ENCODE peak calls at places on chromosomes 1 and 21, in four cellular contexts. One of them, this sample, is unnamed.

GRCh38 chr1:175742790-175743459 is 470 bp downstream of the TNR start:
- DNase-seq in fibroblast of lung: peak
- DNase-seq in ovary: no peak
- DNase-seq in IMR-90: peak
- DNase-seq in this sample: no peak

GRCh38 chr1:204335533-204335932 is 24.2 kb downstream of the PLEKHA6 start:
- DNase-seq in fibroblast of lung: no peak
- DNase-seq in ovary: no peak
- DNase-seq in IMR-90: no peak
- DNase-seq in this sample: no peak

GRCh38 chr1:223642155-223642689 is 23.3 kb downstream of the CAPN8 start:
- DNase-seq in fibroblast of lung: no peak
- DNase-seq in ovary: no peak
- DNase-seq in IMR-90: no peak
- DNase-seq in this sample: no peak

GRCh38 chr1:218164111-218164929 is 120.8 kb upstream of the RRP15 start:
- DNase-seq in fibroblast of lung: peak
- DNase-seq in ovary: peak
- DNase-seq in IMR-90: peak
- DNase-seq in this sample: peak

GRCh38 chr21:41466024-41466820 is 40.2 kb downstream of the MX1 start:
- DNase-seq in fibroblast of lung: peak
- DNase-seq in ovary: no peak
- DNase-seq in IMR-90: no peak
- DNase-seq in this sample: no peak

GRCh38 chr1:55196433-55197035 is 18.6 kb downstream of the USP24 start:
- DNase-seq in fibroblast of lung: peak
- DNase-seq in ovary: no peak
- DNase-seq in IMR-90: no peak
- DNase-seq in this sample: no peak

GRCh38 chr1:7549277-7549676 is 221.8 kb upstream of the VAMP3 start:
- DNase-seq in fibroblast of lung: peak
- DNase-seq in ovary: no peak
- DNase-seq in IMR-90: peak
- DNase-seq in this sample: peak

GRCh38 chr21:33546076-33546475 is 3.2 kb downstream of the SON start:
- DNase-seq in fibroblast of lung: no peak
- DNase-seq in ovary: no peak
- DNase-seq in IMR-90: no peak
- DNase-seq in this sample: no peak

GRCh38 chr1:111202707-111203623 is 2.5 kb upstream of the DENND2D start:
- DNase-seq in fibroblast of lung: no peak
- DNase-seq in ovary: no peak
- DNase-seq in IMR-90: no peak
- DNase-seq in this sample: no peak

GRCh38 chr1:56125316-56125715 is 454.0 kb downstream of the PLPP3 start:
- DNase-seq in fibroblast of lung: no peak
- DNase-seq in ovary: no peak
- DNase-seq in IMR-90: no peak
- DNase-seq in this sample: no peak

GRCh38 chr21:25298512-25299491 is 308.5 kb downstream of the MRPL39 start:
- DNase-seq in fibroblast of lung: peak
- DNase-seq in ovary: no peak
- DNase-seq in IMR-90: no peak
- DNase-seq in this sample: no peak

GRCh38 chr1:109490934-109491302 is 3.0 kb upstream of the CYB561D1 start:
- DNase-seq in fibroblast of lung: no peak
- DNase-seq in ovary: no peak
- DNase-seq in IMR-90: no peak
- DNase-seq in this sample: no peak

GRCh38 chr1:103516693-103517092 is 8.8 kb upstream of the RNPC3 start:
- DNase-seq in fibroblast of lung: peak
- DNase-seq in ovary: no peak
- DNase-seq in IMR-90: peak
- DNase-seq in this sample: peak

GRCh38 chr1:54816130-54816529 is 15.0 kb upstream of the TTC22 start:
- DNase-seq in fibroblast of lung: no peak
- DNase-seq in ovary: no peak
- DNase-seq in IMR-90: no peak
- DNase-seq in this sample: no peak

GRCh38 chr1:77534456-77534855 is 148.0 kb downstream of the ZZZ3 start:
- DNase-seq in fibroblast of lung: peak
- DNase-seq in ovary: no peak
- DNase-seq in IMR-90: no peak
- DNase-seq in this sample: peak

GRCh38 chr1:54870869-54871268 is 16.1 kb downstream of the DHCR24 start:
- DNase-seq in fibroblast of lung: no peak
- DNase-seq in ovary: no peak
- DNase-seq in IMR-90: no peak
- DNase-seq in this sample: no peak

GRCh38 chr1:5661196-5662130 is 330.8 kb downstream of the NPHP4 start:
- DNase-seq in fibroblast of lung: no peak
- DNase-seq in ovary: no peak
- DNase-seq in IMR-90: no peak
- DNase-seq in this sample: no peak

GRCh38 chr1:174753131-174753530 is 246.6 kb upstream of the CACYBP start:
- DNase-seq in fibroblast of lung: no peak
- DNase-seq in ovary: no peak
- DNase-seq in IMR-90: no peak
- DNase-seq in this sample: no peak

GRCh38 chr1:72397786-72398185 is 115.4 kb upstream of the NEGR1 start:
- DNase-seq in fibroblast of lung: peak
- DNase-seq in ovary: no peak
- DNase-seq in IMR-90: peak
- DNase-seq in this sample: peak

GRCh38 chr1:117060441-117061317 is 553 bp downstream of the TTF2 start:
- DNase-seq in fibroblast of lung: peak
- DNase-seq in ovary: no peak
- DNase-seq in IMR-90: peak
- DNase-seq in this sample: peak

GRCh38 chr1:6183520-6183989 is 3.4 kb upstream of the CHD5 start:
- DNase-seq in fibroblast of lung: no peak
- DNase-seq in ovary: no peak
- DNase-seq in IMR-90: peak
- DNase-seq in this sample: no peak

GRCh38 chr1:236753554-236753953 is 41.5 kb upstream of the MTR start:
- DNase-seq in fibroblast of lung: peak
- DNase-seq in ovary: no peak
- DNase-seq in IMR-90: peak
- DNase-seq in this sample: peak

GRCh38 chr1:91884459-91885290 is 1.3 kb downstream of the TGFBR3 start:
- DNase-seq in fibroblast of lung: no peak
- DNase-seq in ovary: no peak
- DNase-seq in IMR-90: peak
- DNase-seq in this sample: peak

DNA sequence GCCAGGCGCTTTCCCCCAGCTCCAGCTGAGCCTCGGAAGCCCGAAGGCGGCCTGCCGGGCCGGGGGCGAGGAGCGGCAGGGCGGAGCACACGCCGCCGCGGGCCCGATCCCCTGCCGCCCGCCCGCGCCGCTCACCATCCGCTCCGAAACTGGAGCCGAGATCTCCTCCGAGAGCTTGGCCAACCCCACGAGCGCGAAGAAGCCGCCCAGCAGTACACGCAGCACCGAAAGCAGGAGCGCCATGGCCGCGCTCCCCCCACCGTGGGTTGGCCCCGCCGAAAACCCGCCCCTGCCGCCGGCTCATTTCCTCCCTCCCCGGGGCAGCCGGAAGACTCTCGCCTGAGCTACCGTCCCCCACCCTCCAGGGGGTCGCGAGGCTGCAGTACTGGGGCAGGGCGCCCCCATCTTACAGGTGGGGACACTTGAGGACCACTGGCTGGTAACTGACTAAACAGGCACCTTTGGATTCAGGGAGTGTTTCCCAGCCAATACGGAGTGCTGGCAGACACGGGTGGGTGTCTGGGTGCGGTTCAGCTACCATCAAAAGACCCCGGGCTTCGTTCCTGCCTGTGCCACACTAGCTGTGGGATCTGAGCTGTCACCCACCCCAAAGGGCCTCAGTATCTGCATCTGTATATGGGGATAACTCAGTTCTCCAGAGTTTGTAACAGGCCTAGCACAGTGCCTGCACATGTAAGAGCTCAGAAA is at the start of gene TMEM35B:
- DNase-seq in fibroblast of lung: peak
- DNase-seq in ovary: peak
- DNase-seq in IMR-90: peak
- DNase-seq in this sample: peak
- TF ChIP-seq CTCF in fibroblast of lung: no peak
- TF ChIP-seq CTCF in ovary: no peak
- TF ChIP-seq CTCF in IMR-90: peak
- TF ChIP-seq CTCF in this sample: no peak

GRCh38 chr1:20712210-20712577 is 5.6 kb downstream of the KIF17 start:
- DNase-seq in fibroblast of lung: no peak
- DNase-seq in ovary: no peak
- DNase-seq in IMR-90: no peak
- DNase-seq in this sample: no peak
- H3K4me3 ChIP-seq in fibroblast of lung: no peak
- H3K4me3 ChIP-seq in ovary: no peak
- H3K4me3 ChIP-seq in IMR-90: no peak
- H3K4me3 ChIP-seq in this sample: no peak

DNA sequence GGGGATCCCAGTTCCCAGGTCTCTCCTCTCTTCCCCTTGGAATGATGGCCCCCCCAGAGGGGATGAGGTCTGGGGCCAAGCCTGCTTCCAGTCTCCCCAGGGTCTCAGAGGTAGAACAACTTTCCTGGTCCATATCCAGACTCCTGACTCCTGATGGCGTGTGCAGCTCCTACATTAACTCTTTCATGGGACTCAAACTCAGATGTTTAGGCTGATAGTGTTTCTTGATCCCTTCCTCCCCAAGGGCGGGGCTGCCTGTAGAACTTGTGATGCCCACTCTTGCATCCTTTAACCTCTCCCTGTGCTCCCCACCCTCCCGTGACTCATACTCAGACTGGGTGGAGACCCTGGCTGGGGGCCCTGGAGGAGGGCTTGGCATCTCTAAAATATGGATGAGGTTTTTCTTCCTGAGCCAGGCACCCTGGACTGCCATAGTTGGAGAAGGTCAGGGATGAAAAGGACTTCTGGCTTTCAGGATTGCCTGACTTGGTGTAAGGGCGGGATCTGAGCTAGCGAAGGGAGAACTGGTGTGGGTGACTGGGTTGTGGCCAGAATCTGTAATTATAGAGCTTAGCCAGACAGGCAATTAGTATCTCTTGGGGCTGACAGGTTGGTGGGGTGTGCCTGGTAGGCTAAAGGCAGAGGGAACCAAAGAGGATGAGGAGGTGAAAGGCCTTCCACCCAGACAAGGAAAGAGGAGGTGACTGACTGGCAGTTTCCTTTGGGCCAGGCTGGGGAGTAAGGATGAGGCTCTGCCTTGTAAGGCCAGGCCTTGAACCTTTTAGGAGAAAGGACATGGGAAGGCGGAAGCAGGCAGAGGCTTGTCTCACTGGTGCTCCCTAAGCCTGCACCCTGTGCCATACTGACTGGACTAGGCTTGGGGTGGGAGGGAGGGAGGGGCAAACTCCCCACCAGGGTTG is 1.5 kb downstream of the ATP8B2 start:
- DNase-seq in fibroblast of lung: peak
- DNase-seq in ovary: peak
- DNase-seq in IMR-90: peak
- DNase-seq in this sample: peak
- TF ChIP-seq CTCF in fibroblast of lung: no peak
- TF ChIP-seq CTCF in ovary: no peak
- TF ChIP-seq CTCF in IMR-90: no peak
- TF ChIP-seq CTCF in this sample: no peak

DNA sequence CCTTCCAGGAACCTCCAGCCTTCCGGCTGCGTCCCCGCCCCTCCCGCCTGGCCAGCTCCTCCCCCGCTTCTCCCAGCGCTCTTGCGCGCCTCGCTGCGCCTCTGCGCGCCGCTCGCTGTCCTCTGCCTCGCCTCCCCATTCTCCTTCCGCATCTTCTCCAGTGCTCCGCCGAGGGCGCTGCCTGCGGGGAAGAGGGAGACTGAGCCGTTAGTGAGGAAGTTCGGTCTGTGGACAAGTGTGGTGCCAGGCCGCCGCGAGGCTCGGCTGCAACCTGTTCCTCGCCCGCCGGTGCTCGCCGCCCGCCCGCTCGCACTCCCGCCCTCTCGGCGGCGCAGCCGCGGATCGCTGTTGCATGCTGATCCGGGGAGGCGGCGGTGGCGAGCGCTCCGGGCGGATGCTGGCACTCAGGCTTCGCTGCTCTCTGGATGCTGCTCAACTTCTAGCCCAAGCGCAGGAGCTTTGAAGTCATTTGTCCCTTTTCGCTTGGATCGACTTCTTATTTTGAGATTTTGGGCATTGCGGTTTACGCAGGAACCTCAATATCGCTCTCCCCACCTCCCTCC is 715 bp upstream of the CACNA1E start:
- DNase-seq in fibroblast of lung: peak
- DNase-seq in ovary: no peak
- DNase-seq in IMR-90: peak
- DNase-seq in this sample: peak
- H3K4me3 ChIP-seq in fibroblast of lung: no peak
- H3K4me3 ChIP-seq in ovary: no peak
- H3K4me3 ChIP-seq in IMR-90: no peak
- H3K4me3 ChIP-seq in this sample: no peak

DNA sequence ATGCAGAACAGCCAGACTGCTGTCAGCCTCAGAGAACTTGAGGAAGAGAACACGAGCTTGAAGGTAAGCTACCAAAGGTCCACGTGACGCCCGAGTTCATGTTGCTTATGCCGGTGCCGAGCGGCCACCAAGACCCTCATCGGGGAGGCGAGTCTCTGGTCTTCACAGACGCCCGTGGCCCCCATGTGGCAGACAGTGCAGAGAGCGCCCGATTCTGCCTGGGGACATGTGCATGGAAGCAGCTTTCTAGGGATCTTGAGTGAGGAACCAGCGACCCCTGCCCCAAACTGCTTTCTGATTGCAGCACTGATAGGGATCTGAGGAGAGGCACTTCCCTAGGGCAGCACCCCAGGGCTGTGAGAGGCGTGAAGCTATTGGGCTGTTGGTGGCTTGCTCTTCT is 56.3 kb upstream of the DIP2A start:
- DNase-seq in fibroblast of lung: no peak
- DNase-seq in ovary: no peak
- DNase-seq in IMR-90: no peak
- DNase-seq in this sample: no peak
- TF ChIP-seq CTCF in fibroblast of lung: no peak
- TF ChIP-seq CTCF in ovary: no peak
- TF ChIP-seq CTCF in IMR-90: no peak
- TF ChIP-seq CTCF in this sample: no peak

GRCh38 chr1:156844638-156845037 is 14.3 kb downstream of the INSRR start:
- DNase-seq in fibroblast of lung: no peak
- DNase-seq in ovary: no peak
- DNase-seq in IMR-90: no peak
- DNase-seq in this sample: no peak
- H3K4me3 ChIP-seq in fibroblast of lung: no peak
- H3K4me3 ChIP-seq in ovary: no peak
- H3K4me3 ChIP-seq in IMR-90: no peak
- H3K4me3 ChIP-seq in this sample: no peak

GRCh38 chr1:88075813-88076212 is 608.3 kb upstream of the PKN2 start:
- DNase-seq in fibroblast of lung: no peak
- DNase-seq in ovary: no peak
- DNase-seq in IMR-90: no peak
- DNase-seq in this sample: no peak

GRCh38 chr1:88080875-88081274 is 603.2 kb upstream of the PKN2 start:
- DNase-seq in fibroblast of lung: no peak
- DNase-seq in ovary: no peak
- DNase-seq in IMR-90: no peak
- DNase-seq in this sample: no peak

GRCh38 chr1:88074661-88075060 is 609.4 kb upstream of the PKN2 start:
- DNase-seq in fibroblast of lung: no peak
- DNase-seq in ovary: no peak
- DNase-seq in IMR-90: no peak
- DNase-seq in this sample: no peak

GRCh38 chr1:88079036-88079435 is 605.0 kb upstream of the PKN2 start:
- DNase-seq in fibroblast of lung: peak
- DNase-seq in ovary: no peak
- DNase-seq in IMR-90: peak
- DNase-seq in this sample: no peak
- TF ChIP-seq CTCF in fibroblast of lung: peak
- TF ChIP-seq CTCF in ovary: no peak
- TF ChIP-seq CTCF in IMR-90: peak
- TF ChIP-seq CTCF in this sample: peak